ENCODE peak calls at places on chromosomes 5 and 9, in ten cellular contexts. L, C, A, X, R, Z, Q, Y, G and F are unnamed samples.

GRCh38 chr9:134564431-134565170 is 77.0 kb upstream of the COL5A1 start:
- DNase-seq in L (peak; percentile 1), C (no peak), A (no peak), X (no peak), R (no peak), Z (no peak), Q (no peak), Y (no peak), G (peak; percentile 5), F (peak; percentile 40)

GRCh38 chr9:73537561-73537960 is 385.9 kb downstream of the ANXA1 start:
- DNase-seq in L (no peak), C (no peak), A (no peak), X (no peak), R (no peak), Z (no peak), Q (no peak), Y (no peak), G (no peak), F (no peak)

GRCh38 chr5:133983674-133984073 is 15.2 kb upstream of the C5orf15 start:
- DNase-seq in L (no peak), C (no peak), A (no peak), X (no peak), R (no peak), Z (no peak), Q (no peak), Y (no peak), G (no peak), F (no peak)

GRCh38 chr5:1752881-1753280 is 46.8 kb downstream of the MRPL36 start:
- DNase-seq in L (no peak), C (no peak), A (no peak), X (no peak), R (no peak), Z (no peak), Q (no peak), Y (no peak), G (peak; percentile 20), F (peak; percentile 41)

GRCh38 chr5:76818844-76819831 is at the start of gene F2RL1:
- DNase-seq in L (peak; percentile 43), C (peak; percentile 83), A (peak; percentile 88), X (no peak), R (peak; percentile 81), Z (peak; percentile 94), Q (no peak), Y (peak; percentile 52), G (peak; percentile 94), F (no peak)

GRCh38 chr5:134568761-134569725 is 43.6 kb downstream of the JADE2 start:
- DNase-seq in L (peak; percentile 74), C (peak; percentile 87), A (no peak), X (no peak), R (no peak), Z (peak; percentile 68), Q (peak; percentile 77), Y (no peak), G (peak; percentile 91), F (peak; percentile 85)

GRCh38 chr9:72588336-72588735 is 66.9 kb downstream of the TMC1 start:
- DNase-seq in L (no peak), C (no peak), A (no peak), X (no peak), R (no peak), Z (no peak), Q (no peak), Y (no peak), G (no peak), F (peak; percentile 72)

GRCh38 chr5:116521173-116521872 is 53.3 kb downstream of the SEMA6A start:
- DNase-seq in L (no peak), C (no peak), A (no peak), X (no peak), R (no peak), Z (no peak), Q (no peak), Y (no peak), G (no peak), F (no peak)

GRCh38 chr5:1666812-1667588 is 132.6 kb downstream of the MRPL36 start:
- DNase-seq in L (peak; percentile 83), C (peak; percentile 93), A (peak; percentile 58), X (no peak), R (no peak), Z (peak; percentile 37), Q (no peak), Y (peak; percentile 87), G (peak; percentile 47), F (no peak)

GRCh38 chr9:103941104-103941503 is 153.0 kb upstream of the SMC2 start:
- DNase-seq in L (no peak), C (no peak), A (no peak), X (no peak), R (no peak), Z (no peak), Q (no peak), Y (no peak), G (no peak), F (no peak)

GRCh38 chr9:93236541-93237206 is 52.7 kb downstream of the WNK2 start:
- DNase-seq in L (no peak), C (no peak), A (no peak), X (no peak), R (no peak), Z (no peak), Q (no peak), Y (no peak), G (no peak), F (no peak)

GRCh38 chr5:142143878-142144277 is 35.3 kb downstream of the NDFIP1 start:
- DNase-seq in L (no peak), C (peak; percentile 47), A (peak; percentile 40), X (no peak), R (peak; percentile 25), Z (no peak), Q (no peak), Y (peak; percentile 41), G (no peak), F (no peak)

GRCh38 chr5:66666778-66667177 is 70.6 kb downstream of the MAST4 start:
- DNase-seq in L (no peak), C (no peak), A (no peak), X (no peak), R (no peak), Z (peak; percentile 24), Q (no peak), Y (no peak), G (peak; percentile 40), F (no peak)

GRCh38 chr5:112412370-112412769 is 6.7 kb downstream of the EPB41L4A start:
- DNase-seq in L (no peak), C (no peak), A (no peak), X (no peak), R (no peak), Z (no peak), Q (no peak), Y (no peak), G (no peak), F (no peak)

GRCh38 chr5:127298036-127298429 is 7.4 kb downstream of the MEGF10 start:
- DNase-seq in L (no peak), C (no peak), A (no peak), X (no peak), R (no peak), Z (no peak), Q (no peak), Y (no peak), G (no peak), F (no peak)

GRCh38 chr9:137374131-137374845 is 48.7 kb downstream of the EXD3 start:
- DNase-seq in L (no peak), C (no peak), A (no peak), X (no peak), R (no peak), Z (no peak), Q (no peak), Y (no peak), G (no peak), F (peak; percentile 29)

GRCh38 chr5:29148073-29148472 is 2045.4 kb upstream of the CDH6 start:
- DNase-seq in L (no peak), C (no peak), A (no peak), X (no peak), R (no peak), Z (no peak), Q (no peak), Y (no peak), G (no peak), F (no peak)

GRCh38 chr5:177499842-177500241 is 2.4 kb upstream of the PDLIM7 start:
- DNase-seq in L (no peak), C (no peak), A (no peak), X (no peak), R (no peak), Z (no peak), Q (no peak), Y (no peak), G (no peak), F (no peak)

DNA sequence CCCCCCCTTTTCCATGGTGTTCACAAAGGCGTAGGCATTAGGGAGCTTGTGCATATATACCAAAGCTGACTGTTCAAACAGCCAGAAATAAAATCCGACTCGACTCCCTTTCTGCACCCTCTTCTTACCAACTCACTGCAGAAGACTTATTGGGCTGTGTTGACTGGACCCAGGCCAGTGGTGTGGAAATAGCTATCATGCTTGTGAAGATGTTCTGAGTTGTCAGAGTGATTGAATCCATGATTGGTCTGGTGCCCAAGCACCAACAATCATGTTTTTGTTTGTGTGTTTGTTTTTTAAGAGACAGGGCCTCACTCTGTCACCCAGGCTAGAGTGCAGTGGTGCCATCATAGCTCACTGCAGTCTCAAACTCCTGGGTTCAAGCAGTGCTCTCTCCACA is 21.6 kb downstream of the TJP2 start:
- DNase-seq in L (no peak), C (no peak), A (no peak), X (no peak), R (no peak), Z (no peak), Q (no peak), Y (no peak), G (no peak), F (no peak)
- TF ChIP-seq EP300 in L (no peak), C (no peak), A (no peak), X (no peak), R (no peak), Z (no peak), Q (no peak), Y (no peak), G (no peak), F (no peak)

GRCh38 chr5:122463221-122463620 is 151.2 kb downstream of the SNCAIP start:
- DNase-seq in L (no peak), C (no peak), A (no peak), X (no peak), R (no peak), Z (no peak), Q (no peak), Y (no peak), G (no peak), F (no peak)
- H3K4me1 ChIP-seq in L (peaks cover 1% of the 10 kb centered on the region), C (no peaks in the 10 kb centered on the region), A (no peaks in the 10 kb centered on the region), X (no peaks in the 10 kb centered on the region), R (no peaks in the 10 kb centered on the region), Z (no peaks in the 10 kb centered on the region), Q (no peaks in the 10 kb centered on the region), Y (no peaks in the 10 kb centered on the region), G (no peaks in the 10 kb centered on the region), F (peaks cover 9% of the 10 kb centered on the region)

DNA sequence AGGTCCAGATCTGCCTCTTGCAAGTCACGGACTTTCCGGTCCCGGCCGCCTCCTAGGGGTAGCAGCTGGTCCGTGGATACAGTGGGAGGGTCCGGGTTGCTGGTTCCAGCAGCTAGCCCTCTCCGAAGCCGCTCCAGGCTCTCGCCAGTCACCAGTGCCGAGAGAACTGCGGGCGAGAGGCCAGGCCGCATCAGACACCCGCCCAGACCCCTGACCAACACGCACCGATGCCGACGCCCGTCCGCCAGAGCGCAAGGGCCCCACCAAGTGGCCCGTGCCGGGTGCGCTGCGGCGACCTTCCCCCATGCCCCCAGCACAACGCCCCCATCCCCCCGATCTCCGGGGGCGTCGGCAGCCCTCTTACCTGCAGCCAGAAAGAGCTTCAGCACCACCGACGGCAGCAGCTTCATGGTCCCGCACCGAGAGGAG is 470 bp downstream of the HBEGF start:
- DNase-seq in L (peak; percentile 71), C (peak; percentile 88), A (peak; percentile 67), X (no peak), R (peak; percentile 35), Z (peak; percentile 60), Q (no peak), Y (peak; percentile 36), G (peak; percentile 68), F (peak; percentile 88)
- TF ChIP-seq CTCF in L (no peak), C (peak; percentile 56), A (peak; percentile 64), X (no peak), R (peak; percentile 83), Z (no peak), Q (peak; percentile 41), Y (peak; percentile 41), G (no peak), F (peak; percentile 11)

GRCh38 chr9:4549751-4550295 is 59.6 kb downstream of the SLC1A1 start:
- DNase-seq in L (no peak), C (no peak), A (no peak), X (no peak), R (no peak), Z (no peak), Q (no peak), Y (no peak), G (no peak), F (no peak)
- TF ChIP-seq EP300 in L (no peak), C (no peak), A (no peak), X (no peak), R (no peak), Z (no peak), Q (no peak), Y (no peak), G (no peak), F (no peak)